ENCODE peak calls at places on chromosomes 13 and 19, in seven cellular contexts. Q, E, F, H, K, I and Y are unnamed samples.

GRCh38 chr13:52414051-52414450 is 8.1 kb upstream of the THSD1 start:
- DNase-seq in I (no peak), Q (no peak), F (no peak), E (no peak), H (no peak), K (no peak), Y (no peak)

GRCh38 chr13:98508280-98509074 is 68.4 kb downstream of the STK24 start:
- DNase-seq in H (no peak), Q (no peak), I (no peak), K (no peak), E (no peak), F (no peak), Y (no peak)

GRCh38 chr13:50030315-50030714 is 15.1 kb downstream of the KCNRG start:
- DNase-seq in Q (no peak), F (no peak), I (no peak), H (no peak), K (no peak), E (no peak), Y (no peak)

GRCh38 chr13:91647361-91647970 is 249.0 kb downstream of the GPC5 start:
- DNase-seq in I (peak; percentile 14), H (no peak), K (peak; percentile 4), E (no peak), Q (no peak), F (no peak), Y (no peak)

GRCh38 chr13:113835461-113836274 is 28.2 kb downstream of the GAS6 start:
- DNase-seq in H (no peak), E (no peak), K (no peak), Q (peak; percentile 80), I (no peak), F (no peak), Y (no peak)

GRCh38 chr19:18798384-18799352 is 7.6 kb upstream of the COMP start:
- DNase-seq in K (no peak), H (no peak), F (no peak), I (no peak), E (no peak), Q (no peak), Y (no peak)

GRCh38 chr19:11435833-11436313 is 438 bp downstream of the PRKCSH start:
- DNase-seq in I (no peak), K (peak; percentile 33), F (no peak), E (no peak), H (peak; percentile 65), Q (no peak), Y (no peak)

GRCh38 chr19:5693195-5694166 is 3.4 kb downstream of the RPL36 start:
- DNase-seq in I (no peak), Q (no peak), K (peak; percentile 31), F (no peak), H (no peak), E (no peak), Y (no peak)

GRCh38 chr19:51637362-51637978 is 7.3 kb upstream of the SIGLEC5 start:
- DNase-seq in Q (no peak), K (no peak), E (no peak), H (no peak), I (no peak), F (no peak), Y (no peak)

GRCh38 chr19:7294571-7295212 is 478 bp upstream of the INSR start:
- DNase-seq in E (peak; percentile 11), Q (peak; percentile 69), F (peak; percentile 4), I (peak; percentile 78), H (peak; percentile 82), K (peak; percentile 53), Y (peak; percentile 63)

GRCh38 chr19:17454579-17454978 is 6.1 kb upstream of the TMEM221 start:
- DNase-seq in K (no peak), Q (no peak), F (no peak), I (no peak), H (no peak), E (no peak), Y (no peak)

GRCh38 chr19:10126213-10126639 is 6.5 kb upstream of the EIF3G start:
- DNase-seq in I (no peak), Q (no peak), E (no peak), H (no peak), K (no peak), F (no peak), Y (no peak)

GRCh38 chr13:26993780-26994179 is 177.8 kb downstream of the USP12 start:
- DNase-seq in I (no peak), H (no peak), K (no peak), E (no peak), Q (no peak), F (no peak), Y (no peak)

GRCh38 chr19:10593820-10594637 is 6.9 kb upstream of the AP1M2 start:
- DNase-seq in H (peak; percentile 77), E (no peak), I (no peak), K (no peak), Q (no peak), F (no peak), Y (peak; percentile 35)

GRCh38 chr13:42001580-42001979 is 40.7 kb upstream of the VWA8 start:
- DNase-seq in F (no peak), E (no peak), H (no peak), I (no peak), Q (peak; percentile 83), K (no peak), Y (no peak)

GRCh38 chr19:13212759-13213330 is 62.6 kb downstream of the IER2 start:
- DNase-seq in K (peak; percentile 86), E (no peak), F (peak; percentile 77), Q (peak; percentile 54), I (peak; percentile 42), H (peak; percentile 91), Y (peak; percentile 22)

GRCh38 chr19:49924004-49924880 is 4.8 kb upstream of the ATF5 start:
- DNase-seq in I (no peak), E (no peak), Q (no peak), F (no peak), K (no peak), H (no peak), Y (no peak)

GRCh38 chr13:33279898-33280549 is 5.5 kb downstream of the STARD13 start:
- DNase-seq in Q (no peak), K (no peak), I (no peak), F (no peak), E (no peak), H (no peak), Y (no peak)

GRCh38 chr19:13995878-13996765 is 10.0 kb downstream of the RFX1 start:
- DNase-seq in E (no peak), H (no peak), I (no peak), K (no peak), F (no peak), Q (no peak), Y (no peak)

GRCh38 chr13:34361528-34361927 is 543.6 kb downstream of the RFC3 start:
- DNase-seq in E (no peak), F (no peak), H (no peak), K (no peak), Q (no peak), I (no peak), Y (no peak)

GRCh38 chr13:105603283-105603682 is 932.2 kb downstream of the EFNB2 start:
- DNase-seq in H (no peak), Q (no peak), I (no peak), F (no peak), K (no peak), E (no peak), Y (no peak)

GRCh38 chr19:13781547-13781946 is 7.3 kb downstream of the C19orf53 start:
- DNase-seq in K (peak; percentile 49), H (peak; percentile 70), E (peak; percentile 38), Q (peak; percentile 86), F (no peak), I (peak; percentile 86), Y (no peak)

GRCh38 chr13:106496072-106496997 is 39.1 kb downstream of the EFNB2 start:
- DNase-seq in K (no peak), Q (peak; percentile 58), E (peak; percentile 39), H (no peak), I (peak; percentile 83), F (no peak), Y (no peak)

GRCh38 chr19:28727133-28727834 is 485.7 kb downstream of the UQCRFS1 start:
- DNase-seq in Q (no peak), E (no peak), K (peak; percentile 68), F (peak; percentile 12), H (no peak), I (no peak), Y (no peak)

GRCh38 chr19:3034194-3034844 is 5.2 kb upstream of the TLE2 start:
- DNase-seq in F (no peak), Q (no peak), K (no peak), E (no peak), I (no peak), H (no peak), Y (peak; percentile 15)

GRCh38 chr13:40061466-40062450 is 406.3 kb downstream of the COG6 start:
- DNase-seq in I (no peak), Q (no peak), H (no peak), K (no peak), E (no peak), F (no peak), Y (no peak)

GRCh38 chr13:27851481-27851880 is 59.2 kb downstream of the GSX1 start:
- DNase-seq in E (no peak), F (no peak), Q (no peak), I (no peak), K (no peak), H (no peak), Y (no peak)